ENCODE peak calls at places on chromosomes 12 and 14, in nine cellular contexts. N is psoas muscle; G is thoracic aorta; D is IMR-90; Y is aorta; F is GM23338; U is CD4-positive, alpha-beta memory T cell; E is heart right ventricle; Q is body of pancreas. X is an unnamed sample.

GRCh38 chr14:89123851-89124250 is 293.2 kb downstream of the FOXN3 start:
- DNase-seq in F (no peak), E (no peak), Q (no peak), U (no peak), D (no peak), Y (no peak), N (no peak), G (no peak), X (no peak)

GRCh38 chr12:12716845-12717585 is at the start of gene CDKN1B:
- DNase-seq in G (peak), N (peak), Y (peak), Q (peak), D (peak), F (peak), U (peak), E (peak), X (peak)

GRCh38 chr12:24152270-24152669 is 202.8 kb upstream of the SOX5 start:
- DNase-seq in Y (no peak), D (no peak), U (no peak), N (no peak), F (no peak), Q (no peak), E (no peak), G (no peak), X (no peak)

GRCh38 chr12:3531496-3531895 is 40.5 kb downstream of the PRMT8 start:
- DNase-seq in Y (no peak), G (no peak), N (no peak), E (no peak), U (no peak), Q (no peak), D (no peak), F (no peak), X (no peak)

GRCh38 chr12:56157201-56158028 is 744 bp upstream of the MYL6 start:
- DNase-seq in U (peak), G (peak), N (peak), Q (peak), E (peak), Y (peak), F (peak), D (peak), X (peak)

GRCh38 chr12:53313996-53314395 is 7.4 kb downstream of the AAAS start:
- DNase-seq in N (no peak), Y (no peak), D (no peak), G (no peak), F (no peak), Q (no peak), E (no peak), U (no peak), X (no peak)

GRCh38 chr12:7068994-7069346 is 8.5 kb downstream of the C1S start:
- DNase-seq in Y (no peak), G (no peak), N (no peak), F (no peak), D (no peak), E (no peak), U (no peak), Q (no peak), X (no peak)

GRCh38 chr12:6614513-6615177 is 7.5 kb upstream of the CHD4 start:
- DNase-seq in D (no peak), Y (no peak), F (peak), U (no peak), G (no peak), E (no peak), N (no peak), Q (no peak), X (no peak)

GRCh38 chr14:21300892-21301291 is 21.0 kb downstream of the RPGRIP1 start:
- DNase-seq in E (peak), N (no peak), G (no peak), F (peak), Q (peak), Y (peak), U (peak), D (no peak), X (peak)

GRCh38 chr12:121765573-121765972 is 27.9 kb downstream of the RHOF start:
- DNase-seq in Q (no peak), U (no peak), N (no peak), G (no peak), E (no peak), F (no peak), D (peak), Y (no peak), X (no peak)

GRCh38 chr14:97930191-97930590 is 1133.0 kb downstream of the VRK1 start:
- DNase-seq in Q (no peak), N (no peak), D (no peak), G (no peak), E (no peak), U (no peak), Y (no peak), F (no peak), X (no peak)

GRCh38 chr12:90706036-90706435 is 248.9 kb downstream of the CCER1 start:
- DNase-seq in E (no peak), Q (no peak), Y (no peak), D (no peak), N (no peak), G (no peak), F (no peak), U (no peak), X (no peak)

GRCh38 chr14:102579696-102580551 is 12.5 kb upstream of the RCOR1 start:
- DNase-seq in E (peak), F (no peak), Y (no peak), Q (no peak), D (peak), N (peak), U (no peak), G (no peak), X (no peak)

GRCh38 chr14:50865677-50866076 is 6.2 kb upstream of the ABHD12B start:
- DNase-seq in G (no peak), Q (no peak), Y (no peak), U (no peak), D (peak), E (no peak), N (no peak), F (no peak), X (no peak)

GRCh38 chr14:21846227-21846885 is 172.7 kb upstream of the OR4E1 start:
- DNase-seq in Y (no peak), Q (peak), G (no peak), U (peak), F (peak), N (peak), D (peak), E (no peak), X (no peak)

GRCh38 chr12:100138048-100138907 is 4.4 kb downstream of the BLTP3B start:
- DNase-seq in G (no peak), F (no peak), U (peak), Q (no peak), D (peak), N (no peak), E (no peak), Y (no peak), X (peak)

GRCh38 chr14:92382677-92383076 is 59.7 kb downstream of the SLC24A4 start:
- DNase-seq in E (no peak), N (no peak), D (no peak), Q (no peak), Y (no peak), G (no peak), U (no peak), F (peak), X (no peak)

GRCh38 chr14:31441273-31442110 is 15.8 kb downstream of the DTD2 start:
- DNase-seq in F (no peak), N (no peak), G (no peak), E (no peak), D (peak), Q (no peak), Y (no peak), U (no peak), X (no peak)

GRCh38 chr14:94161979-94162378 is 12.1 kb upstream of the PPP4R4 start:
- DNase-seq in F (no peak), D (no peak), G (no peak), U (no peak), N (no peak), Q (no peak), Y (no peak), E (no peak), X (no peak)

GRCh38 chr14:67875175-67876006 is 55.8 kb downstream of the RAD51B start:
- DNase-seq in E (no peak), F (no peak), G (no peak), N (no peak), D (no peak), Q (no peak), U (no peak), Y (no peak), X (no peak)

GRCh38 chr14:68460541-68460940 is 332.3 kb downstream of the ZFP36L1 start:
- DNase-seq in Y (no peak), F (no peak), D (no peak), Q (no peak), E (no peak), G (no peak), U (no peak), N (no peak), X (no peak)

GRCh38 chr14:34174973-34175372 is 224.1 kb upstream of the EGLN3 start:
- DNase-seq in U (no peak), F (no peak), Q (no peak), E (no peak), G (no peak), N (no peak), D (no peak), Y (no peak), X (no peak)

GRCh38 chr14:103854017-103854808 is 6.8 kb upstream of the PPP1R13B start:
- DNase-seq in Y (no peak), D (no peak), E (no peak), F (no peak), G (no peak), Q (no peak), U (no peak), N (no peak), X (no peak)

GRCh38 chr12:122845865-122846621 is 10.8 kb downstream of the HIP1R start:
- DNase-seq in F (no peak), Q (no peak), E (no peak), N (no peak), G (no peak), D (no peak), Y (peak), U (no peak), X (no peak)

GRCh38 chr12:122846622-122847515 is 11.6 kb downstream of the HIP1R start:
- DNase-seq in N (no peak), D (no peak), Q (no peak), G (no peak), U (no peak), F (no peak), E (no peak), Y (peak), X (no peak)

GRCh38 chr12:122843472-122843871 is 8.2 kb downstream of the HIP1R start:
- DNase-seq in E (no peak), D (no peak), N (no peak), Q (no peak), U (no peak), Y (peak), F (no peak), G (no peak), X (no peak)

GRCh38 chr12:122844366-122844971 is 9.2 kb downstream of the HIP1R start:
- DNase-seq in F (no peak), Y (peak), Q (no peak), U (no peak), D (no peak), G (no peak), E (no peak), N (no peak), X (no peak)

GRCh38 chr12:122845041-122845864 is 10.0 kb downstream of the HIP1R start:
- DNase-seq in F (peak), Q (peak), N (no peak), G (no peak), E (no peak), U (no peak), Y (peak), D (no peak), X (peak)
- H3K27ac ChIP-seq in F (no peak), Q (no peak), N (no peak), G (no peak), E (no peak), U (no peak), Y (no peak), D (no peak), X (peak)

GRCh38 chr12:108127654-108128053 is 1.4 kb upstream of the WSCD2 start:
- DNase-seq in Y (no peak), N (no peak), F (no peak), U (no peak), G (no peak), Q (no peak), E (no peak), D (no peak), X (no peak)

GRCh38 chr12:108128221-108129016 is 669 bp upstream of the WSCD2 start:
- DNase-seq in E (no peak), Y (no peak), G (no peak), N (no peak), Q (no peak), U (no peak), F (no peak), D (no peak), X (no peak)

GRCh38 chr12:108126212-108126611 is 2.9 kb upstream of the WSCD2 start:
- DNase-seq in E (no peak), G (no peak), U (no peak), Y (no peak), Q (no peak), N (no peak), F (no peak), D (no peak), X (no peak)

GRCh38 chr12:108125073-108125472 is 4.0 kb upstream of the WSCD2 start:
- DNase-seq in N (no peak), F (no peak), Q (no peak), D (no peak), Y (no peak), E (no peak), U (no peak), G (no peak), X (no peak)

DNA sequence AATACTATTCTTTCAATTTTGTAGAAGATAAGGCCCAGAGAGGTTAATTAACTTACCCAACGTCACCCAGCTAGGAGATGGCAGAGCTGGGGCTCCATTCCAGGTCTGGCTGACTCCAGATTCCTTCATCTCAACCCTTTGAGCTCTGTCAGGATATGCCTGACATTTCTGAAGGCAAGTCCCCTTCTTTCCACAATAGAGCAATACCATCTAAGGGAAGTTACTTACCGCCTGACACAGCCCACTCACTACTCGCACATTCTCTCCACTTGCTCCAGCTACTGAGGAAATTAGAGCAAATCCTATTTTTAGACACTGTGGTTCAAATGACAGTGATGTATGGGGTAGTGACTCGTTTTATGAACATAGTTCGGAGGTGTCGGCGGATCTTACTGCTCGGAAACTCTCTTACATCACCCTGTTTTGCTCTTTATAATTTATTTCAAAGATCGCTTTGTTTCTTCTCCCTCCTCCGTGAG is 2.1 kb upstream of the WSCD2 start:
- DNase-seq in D (no peak), Q (no peak), F (no peak), Y (no peak), N (no peak), G (no peak), U (no peak), E (no peak), X (no peak)
- H3K27ac ChIP-seq in D (no peak), Q (no peak), F (no peak), Y (no peak), N (no peak), G (no peak), U (no peak), E (no peak), X (no peak)

DNA sequence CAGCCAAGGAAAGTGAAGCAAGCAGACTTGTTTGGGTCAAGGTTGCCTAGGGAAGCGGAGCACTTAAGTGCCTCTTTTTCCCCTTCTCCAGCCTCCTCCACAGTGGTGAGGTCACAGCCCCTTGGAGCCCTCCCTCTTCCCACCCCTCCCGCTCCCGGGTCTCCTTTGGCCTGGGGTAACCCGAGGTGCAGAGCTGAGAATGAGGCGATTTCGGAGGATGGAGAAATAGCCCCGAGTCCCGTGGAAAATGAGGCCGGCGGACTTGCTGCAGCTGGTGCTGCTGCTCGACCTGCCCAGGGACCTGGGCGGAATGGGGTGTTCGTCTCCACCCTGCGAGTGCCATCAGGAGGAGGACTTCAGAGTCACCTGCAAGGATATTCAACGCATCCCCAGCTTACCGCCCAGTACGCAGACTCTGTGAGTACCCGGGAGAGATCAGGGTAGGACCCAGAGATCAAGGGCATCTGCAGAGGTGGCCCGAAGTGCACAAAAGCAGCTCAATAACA is at the start of gene TSHR:
- DNase-seq in F (peak), U (no peak), N (no peak), Y (no peak), E (no peak), D (no peak), G (no peak), Q (peak), X (no peak)
- H3K27ac ChIP-seq in F (no peak), U (no peak), N (no peak), Y (no peak), E (no peak), D (no peak), G (no peak), Q (no peak), X (no peak)

GRCh38 chr12:116918464-116918863 is 7.7 kb downstream of the FBXW8 start:
- DNase-seq in U (no peak), G (no peak), E (no peak), N (no peak), D (no peak), Q (no peak), F (peak), Y (no peak), X (no peak)
- H3K27ac ChIP-seq in U (no peak), G (no peak), E (no peak), N (no peak), D (no peak), Q (no peak), F (no peak), Y (no peak), X (no peak)

GRCh38 chr14:66857867-66858266 is 331.4 kb upstream of the GARIN2 start:
- DNase-seq in E (no peak), N (no peak), Y (no peak), D (no peak), F (no peak), Q (no peak), G (no peak), U (no peak), X (no peak)
- H3K27ac ChIP-seq in E (no peak), N (no peak), Y (no peak), D (no peak), F (no peak), Q (no peak), G (no peak), U (no peak), X (no peak)

DNA sequence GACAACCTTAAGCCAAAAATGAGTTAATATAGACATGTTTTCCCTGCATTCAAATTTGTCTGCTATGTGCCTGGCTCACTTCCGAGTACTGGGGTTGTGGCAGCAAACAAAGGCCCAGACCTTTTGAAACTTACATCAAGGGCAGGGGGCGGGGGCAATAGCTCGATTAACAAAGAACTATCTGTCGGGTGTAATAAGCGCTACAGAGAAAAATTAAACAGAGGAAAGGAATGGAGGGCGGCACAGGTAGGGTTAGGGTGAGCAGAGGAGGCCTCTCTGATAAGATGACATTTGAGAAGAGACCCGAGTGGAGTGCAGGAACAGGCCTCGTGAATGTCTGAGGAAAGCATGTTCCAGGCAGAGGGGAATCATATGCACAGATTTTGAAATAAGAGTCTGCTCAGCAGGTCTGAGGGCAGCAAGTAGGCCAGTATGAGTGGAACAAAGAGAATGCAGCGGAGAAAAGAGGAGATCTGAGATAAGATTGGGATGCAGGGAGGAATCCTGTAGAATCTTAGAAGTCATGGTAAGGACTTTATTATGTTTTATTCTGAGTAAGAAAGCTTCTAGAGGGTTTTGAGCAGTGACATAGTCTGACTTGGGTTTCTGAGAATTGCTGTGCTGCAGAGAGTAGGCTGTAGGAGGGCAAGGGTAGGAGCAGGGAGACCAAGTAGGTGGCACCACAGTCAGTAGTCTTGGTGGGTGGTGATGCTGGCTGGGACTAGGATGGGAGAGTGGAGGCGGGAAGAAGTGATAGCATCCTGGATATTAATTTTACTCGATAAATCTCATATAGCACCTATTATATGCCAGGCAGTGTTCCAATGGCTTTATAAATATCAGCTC is 52.6 kb downstream of the BICDL1 start:
- DNase-seq in G (no peak), E (no peak), F (peak), N (no peak), Q (peak), D (no peak), Y (no peak), U (peak), X (no peak)
- H3K27ac ChIP-seq in G (no peak), E (no peak), F (peak), N (no peak), Q (no peak), D (no peak), Y (no peak), U (no peak), X (no peak)

DNA sequence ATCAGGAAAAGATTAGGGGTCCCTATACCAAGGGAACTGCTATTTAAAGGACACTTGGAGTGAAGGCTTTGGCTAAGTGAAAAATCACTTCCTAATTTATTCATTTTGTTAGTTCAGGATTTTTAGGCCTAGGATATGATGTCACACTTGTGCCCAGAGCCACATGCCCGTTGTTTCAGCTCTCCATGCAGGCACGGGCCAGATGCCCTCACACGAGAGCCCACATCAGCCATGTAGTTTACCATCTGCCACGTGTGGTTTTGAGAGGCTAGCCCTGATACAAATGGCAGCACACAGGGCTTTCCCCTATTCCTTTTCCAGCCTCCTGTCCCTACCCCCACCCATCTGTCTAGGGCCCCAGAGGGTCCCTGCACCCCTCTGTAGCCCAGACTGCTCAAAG is 11.9 kb upstream of the LRP1-AS start:
- DNase-seq in E (no peak), D (no peak), F (no peak), N (no peak), Y (no peak), Q (no peak), U (no peak), G (no peak), X (no peak)
- H3K27ac ChIP-seq in E (no peak), D (no peak), F (no peak), N (no peak), Y (no peak), Q (no peak), U (no peak), G (peak), X (no peak)

DNA sequence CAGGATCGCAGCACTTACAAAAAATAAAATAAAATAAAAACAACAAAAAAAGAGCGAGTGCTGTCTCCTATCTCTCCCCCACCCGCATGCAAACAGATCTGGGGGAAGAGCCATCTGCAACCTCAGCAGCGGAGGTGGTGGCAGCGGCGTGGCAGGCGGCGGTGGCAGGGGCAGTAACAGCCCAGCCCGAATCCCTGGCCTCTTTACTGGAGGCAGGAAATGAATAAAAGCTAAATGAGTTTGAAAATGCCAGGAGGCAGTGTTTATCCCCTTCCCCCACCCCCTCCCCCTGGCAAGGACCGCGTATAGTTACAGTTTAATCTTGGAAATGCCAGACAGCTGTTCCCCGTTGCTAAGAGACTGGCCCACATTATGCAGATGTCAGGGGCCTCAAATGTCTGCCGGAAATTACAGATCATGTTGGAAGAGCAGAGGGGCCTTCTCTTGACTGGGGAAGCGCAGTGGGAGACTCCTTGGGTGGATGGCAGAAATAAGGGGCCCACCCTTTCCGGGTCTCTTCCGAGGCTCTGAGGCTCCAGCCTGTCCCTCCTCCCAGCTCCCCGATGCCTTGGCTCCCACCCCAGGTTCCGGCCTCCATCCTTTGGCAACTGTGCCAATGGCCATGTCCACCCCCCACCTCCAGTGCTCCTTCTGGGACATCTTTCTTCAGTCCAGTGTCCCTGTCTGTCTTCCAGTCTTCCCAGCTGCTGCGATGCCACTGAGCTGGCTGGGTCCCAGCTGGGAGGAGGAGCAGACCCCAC is 93.8 kb downstream of the LRRC74A start:
- DNase-seq in D (peak), Q (peak), G (peak), U (no peak), Y (no peak), N (peak), E (peak), F (peak), X (peak)
- H3K27ac ChIP-seq in D (peak), Q (peak), G (peak), U (no peak), Y (peak), N (peak), E (peak), F (peak), X (peak)

X was measured in substantia nigra.